ENCODE peak calls at places on chromosomes 11 and 22, in four cellular contexts. E is neural progenitor cell, X is IMR-90, H is brain pericyte. J is an unnamed sample.

GRCh38 chr11:8807544-8808225 is 103.3 kb upstream of the AKIP1 start:
- DNase-seq in H (no peak), X (peak; percentile 93), E (no peak), J (no peak)

GRCh38 chr22:31680764-31681624 is 19.0 kb upstream of the PISD start:
- DNase-seq in E (no peak), H (no peak), X (peak; percentile 79), J (no peak)

GRCh38 chr11:1162498-1163311 is 5.0 kb downstream of the MUC5AC start:
- DNase-seq in H (no peak), X (no peak), E (no peak), J (no peak)

GRCh38 chr22:30205281-30206115 is 41.1 kb downstream of the LIF start:
- DNase-seq in X (peak; percentile 100), H (peak; percentile 87), E (no peak), J (no peak)

GRCh38 chr11:7793233-7793632 is 3.5 kb downstream of the OR5P2 start:
- DNase-seq in H (no peak), E (no peak), X (no peak), J (no peak)

GRCh38 chr11:70307176-70307575 is 36.7 kb downstream of the PPFIA1 start:
- DNase-seq in H (no peak), E (no peak), X (no peak), J (no peak)

GRCh38 chr11:69293819-69294505 is at the start of gene MYEOV:
- DNase-seq in H (no peak), X (no peak), E (peak; percentile 29), J (no peak)

GRCh38 chr22:17867160-17867785 is 93.0 kb upstream of the BID start:
- DNase-seq in H (no peak), E (no peak), X (no peak), J (no peak)

GRCh38 chr11:93857413-93858185 is 7.2 kb upstream of the VSTM5 start:
- DNase-seq in H (no peak), E (no peak), X (no peak), J (no peak)

GRCh38 chr11:103682318-103683184 is 353.9 kb upstream of the DDI1 start:
- DNase-seq in H (peak; percentile 48), E (peak; percentile 82), X (peak; percentile 75), J (peak; percentile 75)

GRCh38 chr11:37666960-37667359 is 1068.9 kb upstream of the RAG2 start:
- DNase-seq in H (no peak), E (no peak), X (no peak), J (no peak)

GRCh38 chr11:62558669-62559068 is 12.1 kb upstream of the AHNAK start:
- DNase-seq in X (no peak), H (no peak), E (no peak), J (no peak)

GRCh38 chr22:40128989-40129388 is 48.7 kb upstream of the TNRC6B start:
- DNase-seq in X (no peak), E (no peak), H (no peak), J (no peak)

GRCh38 chr22:21457023-21457787 is 10.0 kb upstream of the TMEM191C start:
- DNase-seq in X (peak; percentile 71), E (peak; percentile 3), H (no peak), J (no peak)

GRCh38 chr11:32531528-32531927 is 52.1 kb upstream of the EIF3M start:
- DNase-seq in H (no peak), X (peak; percentile 11), E (no peak), J (peak; percentile 76)

GRCh38 chr11:87397250-87397649 is 359.5 kb downstream of the TMEM135 start:
- DNase-seq in X (no peak), E (no peak), H (no peak), J (no peak)

GRCh38 chr11:2557381-2557780 is 112.6 kb downstream of the KCNQ1 start:
- DNase-seq in H (no peak), X (no peak), E (no peak), J (no peak)

GRCh38 chr11:121071456-121072236 is 29.4 kb upstream of the TECTA start:
- DNase-seq in E (peak; percentile 54), H (no peak), X (no peak), J (peak; percentile 21)

GRCh38 chr22:39618996-39619530 is 48.5 kb downstream of the CACNA1I start:
- DNase-seq in E (no peak), H (no peak), X (no peak), J (no peak)

GRCh38 chr11:8803973-8804372 is 107.0 kb upstream of the AKIP1 start:
- DNase-seq in X (no peak), H (no peak), E (no peak), J (no peak)

GRCh38 chr11:35995872-35996271 is 52.0 kb downstream of the LDLRAD3 start:
- DNase-seq in E (no peak), H (no peak), X (no peak), J (no peak)

GRCh38 chr22:29073618-29074275 is 912 bp downstream of the KREMEN1 start:
- DNase-seq in H (no peak), X (no peak), E (peak; percentile 83), J (peak; percentile 76)

J was measured in HAP-1.